ENCODE peak calls at places on chromosomes 3 and 15, in five cellular contexts. O is right cardiac atrium, C is lung, F is stomach, A is coronary artery. B is an unnamed sample.

GRCh38 chr3:13308406-13308805 is 111.7 kb downstream of the NUP210 start:
- DNase-seq in O (no peak), C (no peak), F (peak; percentile 39), A (no peak), B (no peak)

GRCh38 chr3:30308131-30308530 is 298.3 kb upstream of the TGFBR2 start:
- DNase-seq in O (no peak), C (no peak), F (no peak), A (no peak), B (no peak)

GRCh38 chr3:179713643-179714090 is 60.8 kb downstream of the USP13 start:
- DNase-seq in O (no peak), C (no peak), F (no peak), A (no peak), B (no peak)

GRCh38 chr3:185115371-185115770 is 37.5 kb downstream of the C3orf70 start:
- DNase-seq in O (no peak), C (no peak), F (no peak), A (no peak), B (no peak)

GRCh38 chr3:67415504-67415903 is 238.9 kb downstream of the SUCLG2 start:
- DNase-seq in O (no peak), C (no peak), F (no peak), A (no peak), B (no peak)

GRCh38 chr3:72590732-72591192 is 257.5 kb downstream of the SHQ1 start:
- DNase-seq in O (no peak), C (no peak), F (no peak), A (no peak), B (peak; percentile 80)

GRCh38 chr3:154130540-154130939 is 9.3 kb downstream of the ARHGEF26 start:
- DNase-seq in O (no peak), C (no peak), F (no peak), A (no peak), B (no peak)

GRCh38 chr15:98144388-98144787 is 183.9 kb downstream of the ARRDC4 start:
- DNase-seq in O (no peak), C (no peak), F (no peak), A (no peak), B (no peak)

GRCh38 chr15:27747997-27748396 is 351.1 kb downstream of the OCA2 start:
- DNase-seq in O (no peak), C (peak; percentile 13), F (no peak), A (no peak), B (no peak)

GRCh38 chr15:39192376-39192775 is 388.5 kb upstream of the THBS1 start:
- DNase-seq in O (no peak), C (no peak), F (no peak), A (no peak), B (no peak)

GRCh38 chr15:101495334-101496197 is 6.1 kb upstream of the PCSK6 start:
- DNase-seq in O (no peak), C (no peak), F (no peak), A (no peak), B (no peak)

GRCh38 chr3:9430733-9431132 is 33.3 kb downstream of the SETD5 start:
- DNase-seq in O (no peak), C (no peak), F (no peak), A (no peak), B (no peak)

GRCh38 chr3:42752441-42752840 is 20.6 kb downstream of the CCDC13 start:
- DNase-seq in O (no peak), C (no peak), F (peak; percentile 17), A (peak; percentile 46), B (no peak)

GRCh38 chr15:92502930-92503329 is 109.2 kb downstream of the ST8SIA2 start:
- DNase-seq in O (no peak), C (no peak), F (no peak), A (no peak), B (no peak)

GRCh38 chr3:172892158-172892557 is 141.6 kb downstream of the ECT2 start:
- DNase-seq in O (no peak), C (no peak), F (no peak), A (no peak), B (no peak)

GRCh38 chr3:13932578-13933295 is 52.9 kb upstream of the WNT7A start:
- DNase-seq in O (peak; percentile 54), C (no peak), F (no peak), A (peak; percentile 58), B (no peak)

GRCh38 chr3:142990706-142991105 is 10.7 kb upstream of the U2SURP start:
- DNase-seq in O (no peak), C (no peak), F (no peak), A (no peak), B (no peak)

GRCh38 chr15:27796405-27797085 is 302.6 kb downstream of the OCA2 start:
- DNase-seq in O (no peak), C (no peak), F (no peak), A (no peak), B (no peak)

GRCh38 chr15:73683624-73684536 is at the start of gene CD276:
- DNase-seq in O (peak; percentile 94), C (peak; percentile 78), F (peak; percentile 80), A (peak; percentile 83), B (peak; percentile 92)

GRCh38 chr15:57527382-57528091 is 64.2 kb upstream of the MYZAP start:
- DNase-seq in O (peak; percentile 51), C (no peak), F (no peak), A (no peak), B (no peak)

GRCh38 chr3:46203681-46204080 is 4.4 kb downstream of the CCR1 start:
- DNase-seq in O (no peak), C (no peak), F (no peak), A (no peak), B (no peak)

GRCh38 chr3:190911382-190911781 is 48.9 kb upstream of the GMNC start:
- DNase-seq in O (no peak), C (no peak), F (no peak), A (no peak), B (no peak)

GRCh38 chr15:79811406-79812405 is 85.1 kb downstream of the MTHFS start:
- DNase-seq in O (peak; percentile 89), C (peak; percentile 67), F (peak; percentile 81), A (no peak), B (peak; percentile 80)

GRCh38 chr3:10416730-10417300 is 88.6 kb downstream of the ATP2B2 start:
- DNase-seq in O (no peak), C (no peak), F (no peak), A (no peak), B (no peak)

GRCh38 chr3:45064512-45065372 is 38.6 kb downstream of the CLEC3B start:
- DNase-seq in O (no peak), C (peak; percentile 63), F (no peak), A (no peak), B (no peak)

GRCh38 chr15:24956131-24956838 is 1.5 kb downstream of the SNRPN start:
- DNase-seq in O (peak; percentile 83), C (peak; percentile 67), F (peak; percentile 74), A (peak; percentile 80), B (peak; percentile 69)

GRCh38 chr3:183541738-183542137 is 13.8 kb downstream of the KLHL6 start:
- DNase-seq in O (no peak), C (no peak), F (no peak), A (no peak), B (no peak)

GRCh38 chr3:38136272-38136806 is 588 bp downstream of the ACAA1 start:
- DNase-seq in O (no peak), C (no peak), F (peak; percentile 30), A (peak; percentile 79), B (no peak)

GRCh38 chr3:125085166-125085565 is 29.4 kb upstream of the HEG1 start:
- DNase-seq in O (no peak), C (no peak), F (no peak), A (no peak), B (no peak)

GRCh38 chr3:47347217-47347801 is 33.5 kb upstream of the PTPN23 start:
- DNase-seq in O (no peak), C (no peak), F (no peak), A (no peak), B (no peak)

GRCh38 chr3:12178091-12178820 is 19.5 kb upstream of the TIMP4 start:
- DNase-seq in O (peak; percentile 79), C (peak; percentile 38), F (peak; percentile 53), A (no peak), B (no peak)

GRCh38 chr3:129442486-129442885 is 2.5 kb downstream of the IFT122 start:
- DNase-seq in O (no peak), C (no peak), F (no peak), A (no peak), B (no peak)

GRCh38 chr3:40337136-40338108 is 27.9 kb downstream of the EIF1B start:
- DNase-seq in O (no peak), C (no peak), F (no peak), A (no peak), B (no peak)
- H3K27ac ChIP-seq in O (no peak overlapping the region), C (no peak overlapping the region), F (no peak overlapping the region), A (no peak overlapping the region), B (no peak overlapping the region)

DNA sequence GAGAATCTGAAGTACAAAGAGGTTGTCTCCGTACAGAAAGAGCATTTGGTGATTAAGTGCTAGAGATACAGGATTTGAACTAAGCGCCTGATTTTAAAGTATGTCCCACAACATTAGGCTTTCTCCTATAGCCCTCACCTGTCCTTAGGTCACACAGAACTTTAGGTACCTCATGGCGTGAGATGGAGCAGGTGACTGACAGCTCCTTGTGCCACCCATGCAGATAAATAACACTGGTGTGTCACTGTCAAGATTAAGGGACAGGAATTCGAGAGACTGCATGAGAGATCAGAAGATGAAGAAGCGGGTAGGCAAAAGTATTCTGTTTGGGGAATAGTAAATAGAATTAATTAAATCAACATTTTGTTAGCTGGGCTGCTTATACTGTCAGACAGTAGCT is 1.1 kb downstream of the BLM start:
- DNase-seq in O (no peak), C (no peak), F (no peak), A (no peak), B (no peak)
- H3K4me3 ChIP-seq in O (no peak overlapping the region), C (no peak overlapping the region), F (no peak overlapping the region), A (no peak overlapping the region), B (no peak overlapping the region)

DNA sequence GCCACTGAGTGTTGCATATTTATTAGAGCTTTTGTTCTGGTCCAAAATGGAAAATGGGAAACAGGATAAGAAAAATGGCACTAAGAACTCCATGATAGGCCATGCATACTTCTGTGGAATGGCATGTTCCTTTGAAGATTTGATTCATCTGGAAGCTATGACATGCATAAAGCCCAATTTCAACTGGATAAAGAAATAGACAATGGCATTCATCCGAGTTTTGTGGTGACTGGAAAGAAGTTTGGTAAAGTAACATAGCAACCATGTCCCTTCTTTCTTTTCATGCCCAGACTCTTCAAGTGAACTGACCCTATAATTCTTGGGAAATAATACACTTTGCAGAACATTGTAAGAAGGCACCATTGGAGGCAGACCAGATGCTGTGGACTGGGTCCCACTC is 368.4 kb upstream of the IL12A start:
- DNase-seq in O (no peak), C (no peak), F (no peak), A (no peak), B (no peak)
- H3K27ac ChIP-seq in O (no peak overlapping the region), C (no peak overlapping the region), F (no peak overlapping the region), A (no peak overlapping the region), B (no peak overlapping the region)

GRCh38 chr3:71586810-71587242 is 3.3 kb upstream of the FOXP1 start:
- DNase-seq in O (no peak), C (no peak), F (no peak), A (no peak), B (no peak)

GRCh38 chr3:71583569-71584215 is at the start of gene FOXP1:
- DNase-seq in O (peak; percentile 91), C (peak; percentile 75), F (peak; percentile 78), A (peak; percentile 86), B (peak; percentile 88)

GRCh38 chr3:71584216-71585061 is 911 bp upstream of the FOXP1 start:
- DNase-seq in O (peak; percentile 61), C (peak; percentile 44), F (peak; percentile 31), A (peak; percentile 79), B (peak; percentile 63)

GRCh38 chr3:71585891-71586809 is 2.6 kb upstream of the FOXP1 start:
- DNase-seq in O (no peak), C (no peak), F (no peak), A (no peak), B (no peak)

GRCh38 chr3:71585126-71585525 is 1.6 kb upstream of the FOXP1 start:
- DNase-seq in O (no peak), C (no peak), F (no peak), A (no peak), B (no peak)
- H3K4me3 ChIP-seq in O (peak overlapping the region; percentile 85), C (no peak overlapping the region), F (peak overlapping the region; percentile 82), A (peak overlapping the region; percentile 89), B (peak overlapping the region; percentile 68)